ENCODE peak calls at places on chromosomes 4 and X, in ten cellular contexts. E is GF-D8; L is foreskin fibroblast; G is adrenal gland; U is GOT3; W is fibroblast of mammary gland; A is psoas muscle; N is globus pallidus; J is ELR; H is activated CD4-positive, alpha-beta T cell treated with anti-CD3 and anti-CD28 coated beads, Interleukin-2, amount 50 U/mL, for 4 hours. Y is an unnamed sample.

GRCh38 chr4:140829825-140830224 is 73.6 kb upstream of the TBC1D9 start:
- DNase-seq in J (no peak), G (no peak), L (no peak), U (no peak), A (no peak), H (no peak), W (no peak), N (no peak), E (no peak), Y (no peak)

GRCh38 chr4:174749091-174749490 is 80.0 kb downstream of the GLRA3 start:
- DNase-seq in L (no peak), H (no peak), J (peak), W (peak), U (no peak), E (no peak), G (no peak), A (no peak), N (no peak), Y (no peak)

GRCh38 chr4:48546336-48546735 is 56.3 kb downstream of the ZAR1 start:
- DNase-seq in L (peak), E (no peak), U (no peak), A (no peak), H (no peak), W (peak), J (peak), G (peak), N (peak), Y (no peak)

GRCh38 chr4:56062527-56062926 is 113.8 kb downstream of the CEP135 start:
- DNase-seq in W (no peak), G (no peak), H (no peak), L (no peak), E (no peak), N (no peak), J (no peak), U (no peak), A (no peak), Y (no peak)

GRCh38 chr4:165931741-165932140 is 58.7 kb downstream of the TLL1 start:
- DNase-seq in A (no peak), N (no peak), J (no peak), E (no peak), U (no peak), H (no peak), G (no peak), W (no peak), L (no peak), Y (no peak)

GRCh38 chr4:182647901-182648300 is 269.3 kb downstream of the DCTD start:
- DNase-seq in A (no peak), E (no peak), L (no peak), U (no peak), H (no peak), N (no peak), J (no peak), W (no peak), G (no peak), Y (no peak)

GRCh38 chrX:107748490-107748889 is 27.1 kb downstream of the TSC22D3 start:
- DNase-seq in N (no peak), G (no peak), L (no peak), A (no peak), W (no peak), U (no peak), H (no peak), E (no peak), J (no peak), Y (no peak)

GRCh38 chr4:42515156-42515884 is 118.0 kb downstream of the SHISA3 start:
- DNase-seq in A (no peak), W (peak), E (no peak), G (no peak), U (no peak), L (no peak), H (no peak), N (no peak), J (no peak), Y (no peak)

GRCh38 chrX:153522259-153522658 is 4.8 kb downstream of the ATP2B3 start:
- DNase-seq in N (no peak), G (no peak), A (no peak), U (no peak), H (no peak), E (no peak), J (no peak), W (no peak), L (no peak), Y (no peak)

GRCh38 chr4:67719953-67720617 is 19.1 kb upstream of the UBA6 start:
- DNase-seq in U (no peak), W (no peak), E (no peak), H (no peak), L (no peak), J (no peak), N (no peak), G (no peak), A (no peak), Y (no peak)

GRCh38 chr4:54961357-54961975 is 163.9 kb downstream of the KDR start:
- DNase-seq in U (no peak), L (peak), A (no peak), E (no peak), G (no peak), W (peak), H (no peak), N (peak), J (peak), Y (no peak)

GRCh38 chr4:177964061-177964460 is 521.8 kb upstream of the AGA start:
- DNase-seq in W (peak), G (no peak), N (no peak), E (no peak), H (no peak), J (peak), L (peak), A (no peak), U (no peak), Y (no peak)

GRCh38 chr4:156581693-156582092 is 389.9 kb downstream of the PDGFC start:
- DNase-seq in J (peak), U (no peak), G (no peak), W (no peak), A (no peak), H (no peak), E (no peak), N (no peak), L (no peak), Y (no peak)

Y was measured in pancreas.